ENCODE peak calls at places on chromosome 11, in seven cellular contexts. F is mucosa of descending colon, N is B cell, B is neural crest cell, I is heart left ventricle, S is progenitor cell of endocrine pancreas, D is sigmoid colon. C is an unnamed sample.

GRCh38 chr11:8338138-8338537 is 74.5 kb upstream of the LMO1 start:
- DNase-seq in F (no peak), N (peak; percentile 45), B (peak; percentile 77), I (peak; percentile 46), S (peak; percentile 39), D (no peak), C (no peak)

GRCh38 chr11:3831378-3832239 is 9.2 kb downstream of the RHOG start:
- DNase-seq in F (no peak), N (no peak), B (no peak), I (peak; percentile 61), S (no peak), D (no peak), C (no peak)

GRCh38 chr11:115926090-115926489 is 421.9 kb upstream of the CADM1 start:
- DNase-seq in F (no peak), N (no peak), B (no peak), I (no peak), S (no peak), D (no peak), C (no peak)

GRCh38 chr11:59901306-59901705 is 22.7 kb downstream of the OOSP3 start:
- DNase-seq in F (no peak), N (no peak), B (no peak), I (no peak), S (no peak), D (no peak), C (no peak)

GRCh38 chr11:134120921-134121526 is 52.2 kb downstream of the JAM3 start:
- DNase-seq in F (no peak), N (no peak), B (no peak), I (peak; percentile 46), S (no peak), D (peak; percentile 75), C (no peak)

GRCh38 chr11:32090774-32091370 is at the start of gene RCN1:
- DNase-seq in F (peak; percentile 70), N (peak; percentile 51), B (peak; percentile 82), I (peak; percentile 78), S (peak; percentile 79), D (peak; percentile 79), C (peak; percentile 90)

GRCh38 chr11:44618561-44619425 is 53.3 kb downstream of the CD82 start:
- DNase-seq in F (no peak), N (peak; percentile 6), B (no peak), I (no peak), S (no peak), D (peak; percentile 64), C (peak; percentile 55)

GRCh38 chr11:91248199-91248807 is 976.3 kb upstream of the FAT3 start:
- DNase-seq in F (no peak), N (peak; percentile 2), B (peak; percentile 43), I (peak; percentile 28), S (no peak), D (no peak), C (no peak)

GRCh38 chr11:65616575-65617001 is 1.0 kb downstream of the PCNX3 start:
- DNase-seq in F (no peak), N (no peak), B (no peak), I (no peak), S (no peak), D (no peak), C (no peak)

DNA sequence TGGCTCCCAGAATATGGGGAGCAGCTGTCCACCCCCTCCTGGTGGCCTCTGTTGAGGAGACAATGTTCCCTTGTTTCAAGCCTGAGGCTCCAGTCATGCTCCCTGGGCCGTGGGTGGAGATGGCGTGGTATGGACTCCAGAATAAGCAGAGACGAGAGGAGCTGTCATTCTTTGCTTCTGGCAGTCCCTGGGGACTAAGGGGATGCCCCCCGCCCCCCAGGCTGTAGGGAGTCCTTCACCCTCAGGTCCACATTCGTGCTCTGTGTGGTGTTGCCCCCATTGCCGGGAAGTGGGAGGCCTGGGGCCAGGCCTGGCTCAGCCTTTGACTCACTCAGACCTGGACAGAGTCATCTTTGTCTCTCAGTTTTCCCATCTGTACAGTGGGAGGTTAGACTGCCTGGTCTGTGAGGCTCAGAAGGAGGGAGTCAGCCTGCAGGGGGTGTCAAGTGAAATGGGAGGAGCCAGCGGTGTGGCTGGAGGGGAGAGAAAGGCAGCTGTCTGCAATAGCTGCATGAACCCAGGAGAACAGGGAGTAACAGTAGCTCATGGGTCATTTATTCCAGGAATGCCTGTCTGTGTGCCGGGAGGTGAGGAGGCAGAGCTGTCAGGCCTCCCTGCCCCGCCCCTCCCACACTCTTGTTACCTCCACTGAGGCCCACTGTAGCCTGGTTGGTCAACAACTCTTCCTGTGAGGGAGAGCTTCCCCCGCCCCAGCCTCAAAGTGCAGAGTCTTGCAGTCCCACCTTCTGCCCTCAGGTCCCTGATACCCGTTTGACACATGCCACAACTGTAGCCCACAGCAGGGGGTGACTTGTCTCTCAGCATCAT is 6.3 kb downstream of the ARHGEF17 start:
- DNase-seq in F (no peak), N (no peak), B (no peak), I (peak; percentile 75), S (no peak), D (peak; percentile 67), C (no peak)
- TF ChIP-seq CTCF in F (no peak), N (no peak), B (no peak), I (no peak), S (no peak), D (no peak), C (no peak)

GRCh38 chr11:129211397-129211796 is 19.3 kb upstream of the ARHGAP32 start:
- DNase-seq in F (no peak), N (no peak), B (no peak), I (no peak), S (no peak), D (no peak), C (no peak)
- TF ChIP-seq CTCF in F (no peak), N (no peak), B (no peak), I (no peak), S (no peak), D (no peak), C (no peak)

GRCh38 chr11:76008474-76008873 is 193.5 kb downstream of the UVRAG start:
- DNase-seq in F (no peak), N (no peak), B (no peak), I (no peak), S (no peak), D (no peak), C (no peak)
- TF ChIP-seq CTCF in F (no peak), N (no peak), B (no peak), I (no peak), S (no peak), D (no peak), C (no peak)

GRCh38 chr11:43130616-43131015 is 181.2 kb upstream of the API5 start:
- DNase-seq in F (no peak), N (no peak), B (no peak), I (no peak), S (no peak), D (no peak), C (no peak)
- TF ChIP-seq CTCF in F (no peak), N (no peak), B (peak; percentile 39), I (peak; percentile 39), S (no peak), D (no peak), C (peak; percentile 47)

DNA sequence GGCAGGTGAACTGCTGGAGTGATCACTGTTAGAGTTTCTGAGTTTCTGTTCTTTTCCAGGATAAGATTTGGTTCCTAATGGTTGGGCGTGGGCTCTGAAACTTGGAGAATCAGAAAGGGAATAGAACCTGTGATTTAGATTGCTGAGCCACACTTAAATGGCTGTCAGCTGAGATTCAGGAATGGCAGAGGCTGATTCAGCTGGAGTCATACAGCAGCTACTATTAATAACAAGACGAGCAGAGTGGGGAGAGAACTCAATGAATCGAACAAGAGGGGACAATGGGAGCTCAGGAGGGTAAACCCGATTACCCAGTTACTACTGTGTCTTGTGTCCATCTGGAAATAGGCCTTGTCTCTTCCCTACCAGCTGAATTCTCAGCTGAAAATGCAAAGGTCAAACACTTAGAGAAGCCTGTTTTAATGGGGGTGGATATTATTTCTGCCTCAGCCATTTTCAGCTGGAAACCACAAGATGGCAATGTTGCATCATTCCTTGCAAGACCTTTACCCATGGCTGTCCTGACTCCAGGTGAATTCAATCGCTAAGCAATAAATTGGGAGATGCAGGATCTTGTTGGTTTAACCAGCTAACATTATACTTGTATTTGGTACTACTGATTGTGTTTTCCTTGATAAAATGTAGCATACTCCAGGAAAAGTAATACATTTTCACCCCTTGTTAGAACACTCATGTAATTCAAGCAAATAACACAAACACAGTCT is 104.5 kb upstream of the RAG2 start:
- DNase-seq in F (no peak), N (peak; percentile 48), B (peak; percentile 23), I (no peak), S (peak; percentile 14), D (no peak), C (no peak)
- TF ChIP-seq CTCF in F (peak; percentile 46), N (peak; percentile 72), B (peak; percentile 94), I (peak; percentile 86), S (peak; percentile 90), D (peak; percentile 65), C (peak; percentile 93)

DNA sequence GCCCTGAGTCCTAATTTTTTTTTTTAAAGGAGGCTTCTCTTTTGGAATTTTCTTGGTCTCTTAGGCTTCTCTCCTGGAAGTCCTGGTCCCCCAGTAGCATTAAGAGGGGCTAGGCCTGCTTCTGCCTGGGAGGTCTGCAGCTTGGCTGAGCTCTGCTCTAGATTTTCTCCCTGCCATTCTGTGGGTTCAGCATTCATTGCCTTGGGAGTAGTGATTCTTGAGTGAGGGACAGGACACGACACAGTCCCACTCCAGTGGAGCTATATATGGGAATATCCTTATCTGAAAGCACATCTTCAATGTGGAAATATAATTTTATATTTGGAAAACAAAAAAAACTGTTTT is 3.7 kb downstream of the IGSF22 start:
- DNase-seq in F (no peak), N (no peak), B (no peak), I (no peak), S (no peak), D (no peak), C (no peak)
- TF ChIP-seq CTCF in F (no peak), N (peak; percentile 42), B (peak; percentile 42), I (no peak), S (no peak), D (no peak), C (peak; percentile 49)

GRCh38 chr11:86537541-86538222 is 134.7 kb downstream of the ME3 start:
- DNase-seq in F (no peak), N (no peak), B (no peak), I (no peak), S (no peak), D (no peak), C (no peak)
- TF ChIP-seq CTCF in F (no peak), N (no peak), B (peak; percentile 25), I (no peak), S (peak; percentile 18), D (no peak), C (peak; percentile 50)

GRCh38 chr11:95968585-95968984 is 44.7 kb upstream of the MTMR2 start:
- DNase-seq in F (no peak), N (no peak), B (no peak), I (no peak), S (no peak), D (no peak), C (no peak)
- TF ChIP-seq CTCF in F (no peak), N (no peak), B (peak; percentile 27), I (no peak), S (no peak), D (no peak), C (peak; percentile 33)

DNA sequence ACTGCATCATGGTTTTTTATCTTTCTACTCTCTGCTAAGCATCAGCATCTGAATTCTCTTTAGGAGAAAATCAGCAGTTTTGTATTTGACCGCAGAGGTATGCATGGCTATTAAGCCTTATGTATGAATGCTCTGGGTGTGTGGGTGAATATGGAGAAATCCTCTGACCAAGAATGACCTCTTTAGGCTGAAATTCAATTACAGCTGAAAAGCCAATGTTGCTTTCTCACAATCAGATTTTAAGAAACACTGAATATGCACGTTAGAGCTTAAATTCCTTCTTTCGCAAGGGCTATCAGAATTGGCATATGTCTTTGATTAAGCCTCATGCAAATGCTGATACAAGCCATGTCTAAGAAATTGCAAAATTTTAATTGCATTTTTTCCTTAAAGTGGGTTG is 43.2 kb downstream of the ARHGAP42 start:
- DNase-seq in F (no peak), N (no peak), B (no peak), I (no peak), S (no peak), D (no peak), C (no peak)
- TF ChIP-seq CTCF in F (no peak), N (no peak), B (no peak), I (no peak), S (no peak), D (no peak), C (no peak)

GRCh38 chr11:23554002-23554401 is 693.7 kb upstream of the CCDC179 start:
- DNase-seq in F (no peak), N (no peak), B (no peak), I (no peak), S (no peak), D (no peak), C (no peak)
- TF ChIP-seq CTCF in F (no peak), N (no peak), B (no peak), I (no peak), S (no peak), D (no peak), C (no peak)